ENCODE peak calls at places on chromosomes 4 and X, in six cellular contexts. B is adrenal gland; Z is RKO; S is Jurkat, Clone E6-1; A is GM23248; L is M059J. O is an unnamed sample.

GRCh38 chr4:39085891-39086290 is 23.9 kb downstream of the KLHL5 start:
- DNase-seq in B (no peak), Z (no peak), S (no peak), A (peak; percentile 85), L (peak; percentile 86), O (no peak)

GRCh38 chr4:140626982-140627381 is 58.2 kb upstream of the UCP1 start:
- DNase-seq in B (no peak), Z (no peak), S (no peak), A (no peak), L (no peak), O (no peak)

GRCh38 chr4:146643812-146644401 is 5.2 kb downstream of the POU4F2 start:
- DNase-seq in B (no peak), Z (peak; percentile 56), S (peak; percentile 25), A (peak; percentile 52), L (peak; percentile 16), O (no peak)

GRCh38 chr4:84685105-84685504 is 102.2 kb downstream of the CDS1 start:
- DNase-seq in B (no peak), Z (no peak), S (no peak), A (no peak), L (no peak), O (no peak)

GRCh38 chr4:176635372-176636261 is 157.1 kb downstream of the VEGFC start:
- DNase-seq in B (peak; percentile 69), Z (peak; percentile 49), S (no peak), A (peak; percentile 96), L (peak; percentile 82), O (no peak)

GRCh38 chrX:45138525-45138924 is 62.2 kb downstream of the DIPK2B start:
- DNase-seq in B (no peak), Z (no peak), S (no peak), A (no peak), L (no peak), O (no peak)

GRCh38 chr4:106095408-106095807 is 200.1 kb downstream of the NPNT start:
- DNase-seq in B (no peak), Z (no peak), S (no peak), A (no peak), L (peak; percentile 5), O (no peak)

GRCh38 chr4:141768954-141769353 is 132.6 kb downstream of the IL15 start:
- DNase-seq in B (no peak), Z (no peak), S (no peak), A (peak; percentile 89), L (peak; percentile 7), O (no peak)

GRCh38 chrX:48854898-48855297 is 19.5 kb upstream of the PCSK1N start:
- DNase-seq in B (no peak), Z (no peak), S (no peak), A (no peak), L (peak; percentile 32), O (peak; percentile 13)

GRCh38 chrX:85223359-85223758 is 20.2 kb downstream of the SATL1 start:
- DNase-seq in B (no peak), Z (no peak), S (no peak), A (no peak), L (no peak), O (no peak)

GRCh38 chr4:3218824-3219760 is 29.9 kb upstream of the MSANTD1 start:
- DNase-seq in B (no peak), Z (no peak), S (no peak), A (no peak), L (no peak), O (no peak)

GRCh38 chrX:154488336-154489075 is 1.9 kb downstream of the SLC10A3 start:
- DNase-seq in B (no peak), Z (no peak), S (no peak), A (no peak), L (no peak), O (no peak)

GRCh38 chrX:39613997-39614679 is 483.6 kb downstream of the BCOR start:
- DNase-seq in B (no peak), Z (no peak), S (no peak), A (no peak), L (peak; percentile 40), O (no peak)

GRCh38 chrX:40987413-40987812 is 97.8 kb upstream of the USP9X start:
- DNase-seq in B (no peak), Z (no peak), S (no peak), A (no peak), L (no peak), O (no peak)

GRCh38 chr4:40681600-40682297 is 52.1 kb upstream of the RBM47 start:
- DNase-seq in B (no peak), Z (no peak), S (no peak), A (no peak), L (no peak), O (no peak)

GRCh38 chrX:115561605-115562491 is 874 bp downstream of the PLS3 start:
- DNase-seq in B (peak; percentile 60), Z (peak; percentile 30), S (no peak), A (peak; percentile 67), L (peak; percentile 71), O (no peak)